ENCODE peak calls at places on chromosomes 12 and 14, in five cellular contexts. One of them, this sample, is unnamed.

GRCh38 chr12:63844391-63845341 is at the start of gene SRGAP1:
- DNase-seq in mesendoderm: peak; percentile 65
- DNase-seq in H9: peak; percentile 53
- DNase-seq in IMR-90: peak; percentile 73
- DNase-seq in mesenchymal stem cell: peak; percentile 81
- DNase-seq in this sample: peak; percentile 66

GRCh38 chr14:68133856-68134255 is 314.3 kb downstream of the RAD51B start:
- DNase-seq in mesendoderm: no peak
- DNase-seq in H9: no peak
- DNase-seq in IMR-90: no peak
- DNase-seq in mesenchymal stem cell: no peak
- DNase-seq in this sample: no peak

GRCh38 chr12:51262758-51263177 is 7.4 kb downstream of the SMAGP start:
- DNase-seq in mesendoderm: peak; percentile 76
- DNase-seq in H9: peak; percentile 86
- DNase-seq in IMR-90: peak; percentile 48
- DNase-seq in mesenchymal stem cell: peak; percentile 68
- DNase-seq in this sample: no peak

GRCh38 chr12:9404031-9404430 is 195.8 kb upstream of the PZP start:
- DNase-seq in mesendoderm: no peak
- DNase-seq in H9: no peak
- DNase-seq in IMR-90: no peak
- DNase-seq in mesenchymal stem cell: no peak
- DNase-seq in this sample: no peak

GRCh38 chr12:124774462-124775167 is 89.0 kb downstream of the SCARB1 start:
- DNase-seq in mesendoderm: peak; percentile 30
- DNase-seq in H9: no peak
- DNase-seq in IMR-90: peak; percentile 85
- DNase-seq in mesenchymal stem cell: peak; percentile 48
- DNase-seq in this sample: peak; percentile 51

GRCh38 chr12:29516431-29516875 is 19.0 kb upstream of the OVCH1 start:
- DNase-seq in mesendoderm: no peak
- DNase-seq in H9: no peak
- DNase-seq in IMR-90: peak; percentile 68
- DNase-seq in mesenchymal stem cell: peak; percentile 70
- DNase-seq in this sample: no peak

GRCh38 chr12:54300732-54301427 is at the start of gene NFE2:
- DNase-seq in mesendoderm: peak; percentile 97
- DNase-seq in H9: peak; percentile 93
- DNase-seq in IMR-90: peak; percentile 77
- DNase-seq in mesenchymal stem cell: peak; percentile 78
- DNase-seq in this sample: peak; percentile 90

GRCh38 chr12:79514730-79515525 is 175.8 kb downstream of the PAWR start:
- DNase-seq in mesendoderm: peak; percentile 61
- DNase-seq in H9: no peak
- DNase-seq in IMR-90: peak; percentile 35
- DNase-seq in mesenchymal stem cell: peak; percentile 16
- DNase-seq in this sample: no peak

GRCh38 chr12:93061414-93062099 is 132.5 kb upstream of the EEA1 start:
- DNase-seq in mesendoderm: peak; percentile 77
- DNase-seq in H9: no peak
- DNase-seq in IMR-90: no peak
- DNase-seq in mesenchymal stem cell: no peak
- DNase-seq in this sample: no peak

GRCh38 chr14:92154283-92154942 is 32.6 kb downstream of the CPSF2 start:
- DNase-seq in mesendoderm: no peak
- DNase-seq in H9: no peak
- DNase-seq in IMR-90: peak; percentile 21
- DNase-seq in mesenchymal stem cell: no peak
- DNase-seq in this sample: no peak

GRCh38 chr12:42921741-42922511 is 332.4 kb upstream of the PRICKLE1 start:
- DNase-seq in mesendoderm: peak; percentile 97
- DNase-seq in H9: no peak
- DNase-seq in IMR-90: peak; percentile 77
- DNase-seq in mesenchymal stem cell: peak; percentile 77
- DNase-seq in this sample: peak; percentile 63

GRCh38 chr12:130161261-130162231 is 718 bp upstream of the FZD10 start:
- DNase-seq in mesendoderm: peak; percentile 76
- DNase-seq in H9: peak; percentile 89
- DNase-seq in IMR-90: no peak
- DNase-seq in mesenchymal stem cell: no peak
- DNase-seq in this sample: peak; percentile 6

GRCh38 chr12:54654926-54655325 is 6.8 kb upstream of the DCD start:
- DNase-seq in mesendoderm: peak; percentile 44
- DNase-seq in H9: no peak
- DNase-seq in IMR-90: no peak
- DNase-seq in mesenchymal stem cell: no peak
- DNase-seq in this sample: no peak

GRCh38 chr14:56189306-56189705 is 71.1 kb downstream of the PELI2 start:
- DNase-seq in mesendoderm: peak; percentile 48
- DNase-seq in H9: no peak
- DNase-seq in IMR-90: peak; percentile 91
- DNase-seq in mesenchymal stem cell: peak; percentile 67
- DNase-seq in this sample: peak; percentile 89

GRCh38 chr12:5577741-5578140 is 145.8 kb downstream of the NTF3 start:
- DNase-seq in mesendoderm: peak; percentile 66
- DNase-seq in H9: no peak
- DNase-seq in IMR-90: no peak
- DNase-seq in mesenchymal stem cell: no peak
- DNase-seq in this sample: peak; percentile 89
- H2BK5ac ChIP-seq in mesendoderm: peak overlapping the region; percentile 9
- H2BK5ac ChIP-seq in H9: no peak overlapping the region
- H2BK5ac ChIP-seq in IMR-90: no peak overlapping the region
- H2BK5ac ChIP-seq in mesenchymal stem cell: no peak overlapping the region
- H2BK5ac ChIP-seq in this sample: no peak overlapping the region

GRCh38 chr14:104558231-104559042 is 21.1 kb upstream of the C14orf180 start:
- DNase-seq in mesendoderm: no peak
- DNase-seq in H9: no peak
- DNase-seq in IMR-90: no peak
- DNase-seq in mesenchymal stem cell: no peak
- DNase-seq in this sample: no peak
- H2BK5ac ChIP-seq in mesendoderm: no peak overlapping the region
- H2BK5ac ChIP-seq in H9: no peak overlapping the region
- H2BK5ac ChIP-seq in IMR-90: no peak overlapping the region
- H2BK5ac ChIP-seq in mesenchymal stem cell: no peak overlapping the region
- H2BK5ac ChIP-seq in this sample: no peak overlapping the region

GRCh38 chr14:24117179-24117578 is 2.4 kb upstream of the NRL start:
- DNase-seq in mesendoderm: no peak
- DNase-seq in H9: no peak
- DNase-seq in IMR-90: no peak
- DNase-seq in mesenchymal stem cell: no peak
- DNase-seq in this sample: no peak

GRCh38 chr14:24114536-24115450 is at the start of the genes DCAF11 and NRL:
- DNase-seq in mesendoderm: peak; percentile 100
- DNase-seq in H9: peak; percentile 99
- DNase-seq in IMR-90: peak; percentile 100
- DNase-seq in mesenchymal stem cell: peak; percentile 100
- DNase-seq in this sample: peak; percentile 100

GRCh38 chr14:24116111-24116809 is 1.5 kb upstream of the NRL start:
- DNase-seq in mesendoderm: no peak
- DNase-seq in H9: no peak
- DNase-seq in IMR-90: no peak
- DNase-seq in mesenchymal stem cell: no peak
- DNase-seq in this sample: no peak

GRCh38 chr14:24113801-24114535 is 609 bp upstream of the DCAF11 start:
- DNase-seq in mesendoderm: peak; percentile 97
- DNase-seq in H9: peak; percentile 89
- DNase-seq in IMR-90: peak; percentile 87
- DNase-seq in mesenchymal stem cell: peak; percentile 96
- DNase-seq in this sample: peak; percentile 91

DNA sequence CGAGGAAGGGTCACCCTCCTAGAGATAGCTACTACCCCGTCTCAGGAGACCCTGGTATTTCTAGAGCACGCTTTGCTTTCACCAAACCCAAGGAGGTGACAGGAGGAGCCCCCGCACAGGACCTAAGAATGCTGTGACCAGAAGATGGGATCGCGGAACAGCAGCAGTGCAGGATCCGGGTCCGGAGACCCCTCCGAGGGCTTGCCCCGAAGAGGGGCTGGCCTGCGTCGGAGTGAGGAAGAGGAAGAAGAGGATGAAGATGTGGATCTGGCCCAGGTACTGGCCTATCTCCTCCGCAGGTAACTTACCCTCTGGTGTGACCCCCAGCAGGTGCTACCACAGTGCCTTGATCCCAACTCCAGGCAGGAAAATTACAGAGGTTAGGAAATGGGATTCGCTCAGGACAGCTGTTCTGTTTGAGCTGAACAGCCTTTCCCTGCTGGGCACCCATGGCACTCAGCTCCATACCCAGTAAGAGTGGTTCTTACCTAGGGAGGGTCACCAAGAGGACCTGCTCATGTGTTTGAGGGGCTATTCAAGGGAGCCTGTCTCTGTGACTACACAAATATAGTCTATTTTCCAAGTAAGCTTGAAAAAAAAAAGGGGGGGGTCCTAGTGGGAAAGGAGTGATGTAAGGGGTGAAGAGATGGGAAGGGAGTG is 832 bp upstream of the NRL start:
- DNase-seq in mesendoderm: no peak
- DNase-seq in H9: no peak
- DNase-seq in IMR-90: no peak
- DNase-seq in mesenchymal stem cell: no peak
- DNase-seq in this sample: no peak
- H2BK5ac ChIP-seq in mesendoderm: no peak overlapping the region
- H2BK5ac ChIP-seq in H9: no peak overlapping the region
- H2BK5ac ChIP-seq in IMR-90: peak overlapping the region; percentile 28
- H2BK5ac ChIP-seq in mesenchymal stem cell: no peak overlapping the region
- H2BK5ac ChIP-seq in this sample: peak overlapping the region; percentile 18

DNA sequence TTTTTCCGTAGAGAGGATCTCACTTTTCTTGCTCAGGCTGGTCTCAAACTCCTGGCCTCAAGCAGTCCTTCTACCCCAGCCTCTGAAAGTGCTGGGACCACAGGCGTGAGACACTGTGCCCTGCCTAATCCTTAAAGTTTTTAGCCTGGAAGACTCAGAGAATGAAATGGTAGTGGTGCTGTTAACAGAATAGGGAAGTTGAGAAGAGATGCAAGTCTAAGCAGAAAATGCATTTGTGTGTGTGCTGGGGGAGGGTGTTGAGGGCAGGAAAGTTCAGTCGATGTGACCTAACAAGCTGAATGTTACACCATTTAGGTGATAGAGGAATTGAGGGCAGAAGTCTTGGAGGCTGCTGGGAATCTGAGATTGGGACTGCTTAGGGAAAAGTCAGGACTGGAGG is 6.9 kb upstream of the TUBA1A start:
- DNase-seq in mesendoderm: no peak
- DNase-seq in H9: no peak
- DNase-seq in IMR-90: no peak
- DNase-seq in mesenchymal stem cell: no peak
- DNase-seq in this sample: no peak
- H2BK5ac ChIP-seq in mesendoderm: no peak overlapping the region
- H2BK5ac ChIP-seq in H9: no peak overlapping the region
- H2BK5ac ChIP-seq in IMR-90: no peak overlapping the region
- H2BK5ac ChIP-seq in mesenchymal stem cell: no peak overlapping the region
- H2BK5ac ChIP-seq in this sample: no peak overlapping the region

GRCh38 chr14:98956181-98956580 is 315.8 kb downstream of the BCL11B start:
- DNase-seq in mesendoderm: no peak
- DNase-seq in H9: peak; percentile 8
- DNase-seq in IMR-90: no peak
- DNase-seq in mesenchymal stem cell: no peak
- DNase-seq in this sample: no peak

GRCh38 chr14:98956616-98957015 is 315.4 kb downstream of the BCL11B start:
- DNase-seq in mesendoderm: no peak
- DNase-seq in H9: peak; percentile 7
- DNase-seq in IMR-90: no peak
- DNase-seq in mesenchymal stem cell: no peak
- DNase-seq in this sample: no peak

GRCh38 chr14:98955741-98956070 is 316.3 kb downstream of the BCL11B start:
- DNase-seq in mesendoderm: no peak
- DNase-seq in H9: peak; percentile 10
- DNase-seq in IMR-90: no peak
- DNase-seq in mesenchymal stem cell: no peak
- DNase-seq in this sample: no peak

GRCh38 chr14:98958048-98959031 is 313.7 kb downstream of the BCL11B start:
- DNase-seq in mesendoderm: no peak
- DNase-seq in H9: peak; percentile 11
- DNase-seq in IMR-90: no peak
- DNase-seq in mesenchymal stem cell: no peak
- DNase-seq in this sample: no peak

DNA sequence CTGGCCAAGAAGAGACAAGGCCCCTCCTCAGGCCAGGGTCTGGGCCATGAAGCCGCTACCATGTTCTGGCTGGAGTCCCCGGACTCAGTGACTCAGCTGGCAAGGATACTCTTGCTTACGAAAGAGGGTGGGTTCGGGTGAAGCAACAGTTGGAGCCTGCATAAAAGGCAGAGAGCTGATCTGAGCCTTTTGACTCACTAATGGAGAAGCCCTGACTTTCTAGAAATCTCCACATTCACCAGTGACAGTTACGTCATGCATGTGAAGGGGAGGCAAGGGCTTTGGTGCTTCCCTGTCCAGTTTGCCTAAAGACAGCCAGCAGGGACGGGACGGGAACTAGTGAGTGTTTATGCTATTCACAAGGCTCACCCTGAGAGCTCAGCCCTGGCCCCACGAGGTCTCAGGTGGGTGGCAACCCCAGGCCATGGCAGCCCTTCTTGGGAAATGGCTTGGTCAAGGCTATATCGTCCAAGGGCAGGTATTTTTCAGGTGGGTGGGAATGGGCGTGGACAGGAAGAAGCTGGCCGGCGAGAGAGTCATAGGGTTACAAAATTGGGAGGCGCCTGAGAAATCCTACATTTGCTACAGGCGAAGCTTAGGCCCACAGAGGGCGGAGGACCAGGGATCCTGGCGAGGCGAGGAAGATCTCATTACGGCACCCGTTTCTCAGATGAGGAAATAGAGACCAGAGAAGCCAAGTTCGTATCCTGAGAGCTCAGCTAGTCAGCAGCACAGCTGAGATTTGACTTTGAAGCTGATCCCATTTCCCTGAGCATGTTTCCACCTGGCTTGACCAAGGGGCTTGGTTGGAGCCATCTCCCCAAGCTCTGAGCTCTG is 314.6 kb downstream of the BCL11B start:
- DNase-seq in mesendoderm: no peak
- DNase-seq in H9: peak; percentile 12
- DNase-seq in IMR-90: no peak
- DNase-seq in mesenchymal stem cell: no peak
- DNase-seq in this sample: peak; percentile 85
- H2BK5ac ChIP-seq in mesendoderm: no peak overlapping the region
- H2BK5ac ChIP-seq in H9: no peak overlapping the region
- H2BK5ac ChIP-seq in IMR-90: no peak overlapping the region
- H2BK5ac ChIP-seq in mesenchymal stem cell: no peak overlapping the region
- H2BK5ac ChIP-seq in this sample: no peak overlapping the region

GRCh38 chr12:5716991-5717390 is 228.1 kb downstream of the ANO2 start:
- DNase-seq in mesendoderm: no peak
- DNase-seq in H9: peak; percentile 7
- DNase-seq in IMR-90: no peak
- DNase-seq in mesenchymal stem cell: no peak
- DNase-seq in this sample: no peak

GRCh38 chr12:5720405-5721045 is 224.5 kb downstream of the ANO2 start:
- DNase-seq in mesendoderm: no peak
- DNase-seq in H9: peak; percentile 8
- DNase-seq in IMR-90: no peak
- DNase-seq in mesenchymal stem cell: no peak
- DNase-seq in this sample: no peak

GRCh38 chr12:5718073-5718472 is 227.0 kb downstream of the ANO2 start:
- DNase-seq in mesendoderm: no peak
- DNase-seq in H9: peak; percentile 3
- DNase-seq in IMR-90: no peak
- DNase-seq in mesenchymal stem cell: no peak
- DNase-seq in this sample: no peak

GRCh38 chr12:5716221-5716620 is 228.8 kb downstream of the ANO2 start:
- DNase-seq in mesendoderm: no peak
- DNase-seq in H9: peak; percentile 11
- DNase-seq in IMR-90: peak; percentile 43
- DNase-seq in mesenchymal stem cell: peak; percentile 66
- DNase-seq in this sample: no peak

GRCh38 chr12:5718680-5719079 is 226.4 kb downstream of the ANO2 start:
- DNase-seq in mesendoderm: no peak
- DNase-seq in H9: peak; percentile 14
- DNase-seq in IMR-90: no peak
- DNase-seq in mesenchymal stem cell: no peak
- DNase-seq in this sample: no peak
- H2BK5ac ChIP-seq in mesendoderm: no peak overlapping the region
- H2BK5ac ChIP-seq in H9: no peak overlapping the region
- H2BK5ac ChIP-seq in IMR-90: no peak overlapping the region
- H2BK5ac ChIP-seq in mesenchymal stem cell: no peak overlapping the region
- H2BK5ac ChIP-seq in this sample: no peak overlapping the region